ENCODE peak calls at places on chromosomes 3 and 15, in nine cellular contexts. One of them, this sample, is unnamed.

GRCh38 chr15:33242669-33243191 is 48.2 kb upstream of the FMN1 start:
- DNase-seq in T-helper 9 cell: no peak
- DNase-seq in iris pigment epithelial cell: peak
- DNase-seq in colonic mucosa: no peak
- DNase-seq in SW480: peak
- DNase-seq in fibroblast of mammary gland: peak
- DNase-seq in HFFc6: peak
- DNase-seq in keratinocyte: no peak
- DNase-seq in transverse colon: no peak
- DNase-seq in this sample: no peak

GRCh38 chr15:38351466-38351865 is 98.8 kb downstream of the SPRED1 start:
- DNase-seq in SW480: no peak
- DNase-seq in fibroblast of mammary gland: no peak
- DNase-seq in keratinocyte: no peak
- DNase-seq in colonic mucosa: no peak
- DNase-seq in HFFc6: no peak
- DNase-seq in T-helper 9 cell: no peak
- DNase-seq in transverse colon: no peak
- DNase-seq in iris pigment epithelial cell: no peak
- DNase-seq in this sample: no peak

GRCh38 chr15:42363487-42363886 is 4.2 kb downstream of the CAPN3 start:
- DNase-seq in iris pigment epithelial cell: no peak
- DNase-seq in SW480: no peak
- DNase-seq in HFFc6: no peak
- DNase-seq in colonic mucosa: no peak
- DNase-seq in keratinocyte: no peak
- DNase-seq in T-helper 9 cell: no peak
- DNase-seq in transverse colon: no peak
- DNase-seq in fibroblast of mammary gland: no peak
- DNase-seq in this sample: no peak

GRCh38 chr3:131535596-131535995 is 32.8 kb upstream of the MRPL3 start:
- DNase-seq in fibroblast of mammary gland: peak
- DNase-seq in colonic mucosa: no peak
- DNase-seq in iris pigment epithelial cell: peak
- DNase-seq in T-helper 9 cell: no peak
- DNase-seq in HFFc6: peak
- DNase-seq in SW480: no peak
- DNase-seq in transverse colon: no peak
- DNase-seq in keratinocyte: peak
- DNase-seq in this sample: no peak

GRCh38 chr3:155382396-155383042 is 89.0 kb upstream of the STRIT1 start:
- DNase-seq in keratinocyte: no peak
- DNase-seq in colonic mucosa: peak
- DNase-seq in fibroblast of mammary gland: peak
- DNase-seq in HFFc6: peak
- DNase-seq in SW480: peak
- DNase-seq in T-helper 9 cell: no peak
- DNase-seq in transverse colon: peak
- DNase-seq in iris pigment epithelial cell: peak
- DNase-seq in this sample: no peak

GRCh38 chr3:27253831-27254230 is 115.4 kb downstream of the NEK10 start:
- DNase-seq in SW480: peak
- DNase-seq in fibroblast of mammary gland: peak
- DNase-seq in iris pigment epithelial cell: peak
- DNase-seq in colonic mucosa: peak
- DNase-seq in T-helper 9 cell: no peak
- DNase-seq in transverse colon: peak
- DNase-seq in HFFc6: peak
- DNase-seq in keratinocyte: peak
- DNase-seq in this sample: no peak

GRCh38 chr15:74995779-74996765 is 709 bp downstream of the SCAMP5 start:
- DNase-seq in iris pigment epithelial cell: no peak
- DNase-seq in T-helper 9 cell: no peak
- DNase-seq in keratinocyte: no peak
- DNase-seq in transverse colon: peak
- DNase-seq in HFFc6: no peak
- DNase-seq in colonic mucosa: peak
- DNase-seq in SW480: no peak
- DNase-seq in fibroblast of mammary gland: no peak
- DNase-seq in this sample: no peak

GRCh38 chr15:63971904-63972303 is 74.4 kb downstream of the DAPK2 start:
- DNase-seq in transverse colon: no peak
- DNase-seq in T-helper 9 cell: no peak
- DNase-seq in keratinocyte: no peak
- DNase-seq in colonic mucosa: peak
- DNase-seq in iris pigment epithelial cell: no peak
- DNase-seq in HFFc6: no peak
- DNase-seq in SW480: no peak
- DNase-seq in fibroblast of mammary gland: no peak
- DNase-seq in this sample: no peak

GRCh38 chr15:88769161-88769971 is 33.9 kb upstream of the ACAN start:
- DNase-seq in colonic mucosa: no peak
- DNase-seq in fibroblast of mammary gland: no peak
- DNase-seq in keratinocyte: no peak
- DNase-seq in HFFc6: no peak
- DNase-seq in transverse colon: no peak
- DNase-seq in T-helper 9 cell: no peak
- DNase-seq in SW480: no peak
- DNase-seq in iris pigment epithelial cell: peak
- DNase-seq in this sample: no peak

This sample was measured in RWPE2.